ENCODE peak calls at places on chromosomes 2 and 18, in six cellular contexts. A is EL; J is GOT3; V is HS-5; M is AG08395; O is stimulated activated CD4-positive, alpha-beta T cell treated with anti-CD3 and anti-CD28 coated beads, Interleukin-12 subunit alpha, Interleukin-12 subunit beta, amount 100 ng/mL, for 4 hours. Z is an unnamed sample.

GRCh38 chr18:35171315-35171987 is 69.4 kb upstream of the ZNF397 start:
- DNase-seq in V (no peak), J (no peak), O (no peak), A (no peak), M (no peak), Z (no peak)

GRCh38 chr2:203592470-203592869 is 57.4 kb upstream of the RAPH1 start:
- DNase-seq in O (no peak), A (no peak), J (no peak), V (no peak), M (no peak), Z (no peak)

GRCh38 chr2:138507267-138507666 is 5.7 kb downstream of the SPOPL start:
- DNase-seq in A (no peak), M (no peak), J (no peak), V (no peak), O (no peak), Z (no peak)

GRCh38 chr18:2316686-2317308 is 254.5 kb downstream of the METTL4 start:
- DNase-seq in J (no peak), A (no peak), O (no peak), V (no peak), M (no peak), Z (no peak)

GRCh38 chr2:80326214-80326613 is 21.7 kb upstream of the LRRTM1 start:
- DNase-seq in A (no peak), V (peak), M (peak), O (no peak), J (no peak), Z (no peak)

GRCh38 chr18:48104703-48105102 is 174.2 kb upstream of the SMAD2 start:
- DNase-seq in V (no peak), O (no peak), M (no peak), J (no peak), A (no peak), Z (no peak)

GRCh38 chr2:200735061-200735460 is 76.6 kb upstream of the BZW1 start:
- DNase-seq in V (peak), M (no peak), J (no peak), A (peak), O (no peak), Z (no peak)

GRCh38 chr2:160207804-160208661 is 8.0 kb upstream of the ITGB6 start:
- DNase-seq in O (no peak), A (peak), J (peak), V (peak), M (peak), Z (no peak)

Z was measured in B cell.